ENCODE peak calls at places on chromosomes 13 and 19, in ten cellular contexts. Z is AML-193, A is omental fat pad, T is left ventricle myocardium inferior, Y is Peyer's patch, X is COR-L47, C is LoVo, M is NCI-H1048, N is ACHN, D is mucosa of gallbladder. J is an unnamed sample.

GRCh38 chr13:32255744-32256120 is 59.4 kb downstream of the ZAR1L start:
- DNase-seq in Z (no peak), A (no peak), T (no peak), Y (no peak), X (no peak), C (no peak), M (no peak), N (no peak), D (no peak), J (no peak)

GRCh38 chr19:40191836-40192646 is 815 bp downstream of the MAP3K10 start:
- DNase-seq in Z (no peak), A (no peak), T (no peak), Y (no peak), X (no peak), C (no peak), M (no peak), N (peak), D (no peak), J (no peak)

GRCh38 chr13:80177327-80177726 is 163.6 kb downstream of the SPRY2 start:
- DNase-seq in Z (no peak), A (no peak), T (no peak), Y (no peak), X (no peak), C (peak), M (no peak), N (no peak), D (no peak), J (no peak)

GRCh38 chr13:29849731-29850212 is 645 bp downstream of the UBL3 start:
- DNase-seq in Z (peak), A (peak), T (peak), Y (peak), X (peak), C (peak), M (no peak), N (peak), D (peak), J (no peak)

GRCh38 chr13:25686831-25687495 is 315.2 kb downstream of the ATP8A2 start:
- DNase-seq in Z (no peak), A (no peak), T (no peak), Y (no peak), X (peak), C (no peak), M (no peak), N (no peak), D (no peak), J (peak)

GRCh38 chr19:12648088-12648487 is 18.5 kb downstream of the MAN2B1 start:
- DNase-seq in Z (no peak), A (no peak), T (no peak), Y (no peak), X (no peak), C (no peak), M (no peak), N (no peak), D (no peak), J (no peak)

GRCh38 chr13:93265800-93266199 is 39.2 kb downstream of the GPC6 start:
- DNase-seq in Z (no peak), A (no peak), T (no peak), Y (no peak), X (no peak), C (no peak), M (no peak), N (no peak), D (no peak), J (no peak)

GRCh38 chr13:36904219-36904618 is 15.8 kb downstream of the SMAD9 start:
- DNase-seq in Z (no peak), A (no peak), T (no peak), Y (no peak), X (peak), C (no peak), M (no peak), N (no peak), D (peak), J (peak)

GRCh38 chr13:99281811-99282263 is 23.7 kb upstream of the GPR18 start:
- DNase-seq in Z (peak), A (no peak), T (peak), Y (peak), X (no peak), C (no peak), M (no peak), N (no peak), D (peak), J (no peak)

GRCh38 chr19:40594251-40594650 is 6.9 kb upstream of the LTBP4 start:
- DNase-seq in Z (no peak), A (no peak), T (no peak), Y (no peak), X (peak), C (no peak), M (no peak), N (no peak), D (no peak), J (no peak)

GRCh38 chr13:114229486-114229885 is 5.2 kb upstream of the CDC16 start:
- DNase-seq in Z (no peak), A (no peak), T (no peak), Y (no peak), X (no peak), C (no peak), M (no peak), N (no peak), D (no peak), J (no peak)

GRCh38 chr13:87680298-87680697 is 9.1 kb downstream of the SLITRK5 start:
- DNase-seq in Z (no peak), A (no peak), T (no peak), Y (no peak), X (peak), C (no peak), M (peak), N (peak), D (no peak), J (no peak)